ENCODE peak calls at places on chromosome 10, in four cellular contexts. D is CD8-positive, alpha-beta memory T cell; F is heart left ventricle; C is CD4-positive, alpha-beta memory T cell. O is an unnamed sample.

GRCh38 chr10:629186-629998 is 60.1 kb downstream of the DIP2C start:
- DNase-seq in D (no peak), F (no peak), C (no peak), O (no peak)

GRCh38 chr10:102358717-102359382 is 36.7 kb upstream of the NFKB2 start:
- DNase-seq in D (no peak), F (no peak), C (no peak), O (no peak)

GRCh38 chr10:75334720-75335119 is 66.8 kb downstream of the ZNF503 start:
- DNase-seq in D (no peak), F (no peak), C (no peak), O (no peak)

GRCh38 chr10:102832987-102833386 is 4.2 kb downstream of the CYP17A1 start:
- DNase-seq in D (no peak), F (peak; percentile 1), C (no peak), O (no peak)

GRCh38 chr10:77388571-77388970 is 249.0 kb downstream of the KCNMA1 start:
- DNase-seq in D (no peak), F (no peak), C (no peak), O (no peak)

GRCh38 chr10:60175418-60175817 is 214.3 kb downstream of the ANK3 start:
- DNase-seq in D (no peak), F (no peak), C (no peak), O (no peak)

GRCh38 chr10:49512121-49512809 is 26.7 kb downstream of the ERCC6 start:
- DNase-seq in D (peak; percentile 30), F (no peak), C (peak; percentile 39), O (no peak)

GRCh38 chr10:48302515-48303476 is 3.7 kb upstream of the MAPK8 start:
- DNase-seq in D (no peak), F (no peak), C (no peak), O (no peak)

GRCh38 chr10:47381427-47382379 is 2.4 kb downstream of the ZNF488 start:
- DNase-seq in D (no peak), F (no peak), C (no peak), O (no peak)

GRCh38 chr10:126959906-126960685 is 54.9 kb downstream of the DOCK1 start:
- DNase-seq in D (no peak), F (no peak), C (no peak), O (no peak)

GRCh38 chr10:91250341-91250740 is 29.9 kb downstream of the PCGF5 start:
- DNase-seq in D (no peak), F (no peak), C (no peak), O (no peak)

GRCh38 chr10:11615396-11615795 is 3.9 kb upstream of the USP6NL start:
- DNase-seq in D (no peak), F (no peak), C (no peak), O (no peak)

GRCh38 chr10:60733826-60734225 is 44.5 kb upstream of the CDK1 start:
- DNase-seq in D (no peak), F (no peak), C (no peak), O (no peak)

GRCh38 chr10:188546-188945 is 53.3 kb downstream of the ZMYND11 start:
- DNase-seq in D (no peak), F (no peak), C (no peak), O (no peak)

GRCh38 chr10:22002531-22003110 is 909 bp downstream of the DNAJC1 start:
- DNase-seq in D (peak; percentile 70), F (no peak), C (peak; percentile 50), O (no peak)

GRCh38 chr10:29619273-29619672 is 15.5 kb downstream of the SVIL start:
- DNase-seq in D (no peak), F (no peak), C (no peak), O (no peak)

DNA sequence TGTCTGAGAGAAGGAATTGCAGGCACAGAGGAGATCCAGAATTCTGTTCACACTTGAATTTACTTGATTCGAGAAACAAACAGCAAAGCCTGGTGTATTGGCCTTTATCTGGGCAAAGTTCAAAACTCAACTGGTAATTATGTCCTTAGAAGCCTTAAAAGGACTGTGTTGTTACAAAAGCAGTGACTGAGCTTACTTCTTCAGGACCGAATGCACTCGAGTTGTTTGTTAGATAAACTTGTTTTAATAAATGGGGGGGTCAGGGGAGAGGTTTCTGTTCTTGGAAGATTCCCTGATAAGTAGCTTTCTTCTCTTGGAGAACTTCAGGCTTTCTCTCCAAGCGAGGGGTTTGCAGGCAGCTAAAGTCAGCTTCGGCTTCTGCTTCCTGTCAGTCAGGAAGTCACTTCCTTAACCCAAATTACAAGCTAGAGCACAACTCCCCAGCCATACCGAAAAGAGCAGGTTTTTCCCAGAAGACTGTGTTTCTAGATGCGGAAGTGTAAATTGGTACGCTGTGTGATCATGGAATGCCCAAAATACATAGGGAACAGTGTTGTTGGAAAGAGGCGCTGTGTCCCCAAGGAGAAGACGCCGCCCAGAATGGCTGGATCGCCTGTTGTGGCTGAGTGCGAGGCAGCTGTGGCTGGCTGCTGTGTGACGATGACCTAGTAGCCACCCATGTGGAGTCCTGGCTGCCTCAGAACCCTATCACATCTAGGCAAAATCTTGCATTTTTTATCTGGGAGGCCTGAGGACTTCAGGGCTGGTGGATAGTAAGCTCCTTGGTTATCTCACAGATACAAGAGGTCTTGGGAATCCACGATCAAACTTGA is 110.4 kb downstream of the TCF7L2 start:
- DNase-seq in D (no peak), F (peak; percentile 80), C (no peak), O (peak; percentile 85)
- H3K4me3 ChIP-seq in D (peak overlapping the region; percentile 26), F (peak overlapping the region; percentile 23), C (no peak overlapping the region), O (peak overlapping the region; percentile 33)

GRCh38 chr10:69344591-69345244 is 66.4 kb downstream of the HK1 start:
- DNase-seq in D (no peak), F (no peak), C (peak; percentile 24), O (no peak)
- H3K27ac ChIP-seq in D (no peak overlapping the region), F (peak overlapping the region; percentile 84), C (peak overlapping the region; percentile 57), O (no peak overlapping the region)

GRCh38 chr10:120988751-120989150 is 137.6 kb downstream of the WDR11 start:
- DNase-seq in D (no peak), F (no peak), C (no peak), O (no peak)
- H3K9me3 ChIP-seq in D (no peaks in the 10 kb centered on the region), F (peaks cover 14% of the 10 kb centered on the region), C (peaks cover 3% of the 10 kb centered on the region), O (peaks cover 2% of the 10 kb centered on the region)

GRCh38 chr10:79070611-79071534 is 2.1 kb downstream of the ZMIZ1 start:
- DNase-seq in D (peak; percentile 11), F (peak; percentile 95), C (no peak), O (peak; percentile 97)

GRCh38 chr10:79073784-79074432 is 5.1 kb downstream of the ZMIZ1 start:
- DNase-seq in D (no peak), F (peak; percentile 67), C (no peak), O (peak; percentile 57)

GRCh38 chr10:79072994-79073654 is 4.4 kb downstream of the ZMIZ1 start:
- DNase-seq in D (no peak), F (no peak), C (no peak), O (no peak)

GRCh38 chr10:79071535-79071923 is 2.8 kb downstream of the ZMIZ1 start:
- DNase-seq in D (no peak), F (no peak), C (no peak), O (no peak)

DNA sequence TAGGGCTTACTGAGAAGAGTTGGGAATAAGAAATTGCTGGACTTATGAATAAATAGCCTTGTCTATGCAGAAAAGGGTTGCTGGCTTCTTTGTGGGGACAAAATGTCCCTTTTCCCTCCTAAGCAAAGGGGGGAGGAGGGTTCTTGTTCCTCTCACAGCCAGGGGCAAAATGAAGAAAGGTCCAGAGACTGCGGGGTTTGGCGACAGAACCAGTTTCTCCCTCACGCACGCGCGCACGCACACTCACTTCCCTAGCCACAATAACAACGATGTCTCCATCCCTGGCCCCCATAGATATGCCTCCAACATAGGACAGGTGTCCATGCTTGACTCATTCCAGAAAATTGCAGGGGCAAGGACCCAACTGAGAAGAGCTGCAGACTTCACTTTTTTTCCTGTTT is 3.3 kb downstream of the ZMIZ1 start:
- DNase-seq in D (no peak), F (no peak), C (no peak), O (peak; percentile 72)
- H3K4me3 ChIP-seq in D (no peak overlapping the region), F (peak overlapping the region; percentile 90), C (no peak overlapping the region), O (peak overlapping the region; percentile 77)

GRCh38 chr10:124678566-124679240 is 65.5 kb downstream of the FAM53B start:
- DNase-seq in D (peak; percentile 76), F (no peak), C (peak; percentile 71), O (peak; percentile 54)
- H3K27ac ChIP-seq in D (peak overlapping the region; percentile 5), F (peak overlapping the region; percentile 62), C (peak overlapping the region; percentile 54), O (peak overlapping the region; percentile 95)

GRCh38 chr10:43619368-43619767 is 13.1 kb downstream of the ZNF485 start:
- DNase-seq in D (no peak), F (no peak), C (no peak), O (no peak)
- H3K9me3 ChIP-seq in D (peaks cover 23% of the 10 kb centered on the region), F (peaks cover 12% of the 10 kb centered on the region), C (peaks cover 18% of the 10 kb centered on the region), O (peaks cover 7% of the 10 kb centered on the region)